ENCODE peak calls at places on chromosome 20, in four cellular contexts. H, A, Q and P are unnamed samples. For H3K9me3 and H3K4me1, the result is how much of the 10 kb centered on the place peaks cover.

GRCh38 chr20:33318096-33318429 is 35.0 kb downstream of the BPIFB1 start:
- DNase-seq in H (no peak), A (no peak), Q (no peak), P (no peak)

GRCh38 chr20:22815584-22815983 is 219.5 kb upstream of the SSTR4 start:
- DNase-seq in H (no peak), A (no peak), Q (no peak), P (no peak)

GRCh38 chr20:58513580-58514285 is 1.5 kb downstream of the APCDD1L start:
- DNase-seq in H (no peak), A (no peak), Q (no peak), P (no peak)

GRCh38 chr20:36585410-36586125 is 12.2 kb downstream of the TGIF2 start:
- DNase-seq in H (no peak), A (no peak), Q (no peak), P (peak)

GRCh38 chr20:2559641-2560040 is 23.3 kb downstream of the TMC2 start:
- DNase-seq in H (no peak), A (no peak), Q (no peak), P (no peak)

GRCh38 chr20:13546497-13547131 is 92.1 kb downstream of the TASP1 start:
- DNase-seq in H (peak), A (peak), Q (peak), P (peak)

GRCh38 chr20:53805895-53806384 is 212.3 kb upstream of the ZNF217 start:
- DNase-seq in H (peak), A (no peak), Q (no peak), P (no peak)

GRCh38 chr20:22368235-22368634 is 216.1 kb downstream of the FOXA2 start:
- DNase-seq in H (no peak), A (no peak), Q (no peak), P (no peak)

GRCh38 chr20:57432874-57433491 is 41.8 kb downstream of the RBM38 start:
- DNase-seq in H (peak), A (peak), Q (peak), P (no peak)

GRCh38 chr20:44544178-44544719 is 22.4 kb upstream of the SERINC3 start:
- DNase-seq in H (no peak), A (no peak), Q (no peak), P (no peak)

GRCh38 chr20:50136822-50137599 is 16.5 kb downstream of the PEDS1 start:
- DNase-seq in H (no peak), A (no peak), Q (no peak), P (no peak)

DNA sequence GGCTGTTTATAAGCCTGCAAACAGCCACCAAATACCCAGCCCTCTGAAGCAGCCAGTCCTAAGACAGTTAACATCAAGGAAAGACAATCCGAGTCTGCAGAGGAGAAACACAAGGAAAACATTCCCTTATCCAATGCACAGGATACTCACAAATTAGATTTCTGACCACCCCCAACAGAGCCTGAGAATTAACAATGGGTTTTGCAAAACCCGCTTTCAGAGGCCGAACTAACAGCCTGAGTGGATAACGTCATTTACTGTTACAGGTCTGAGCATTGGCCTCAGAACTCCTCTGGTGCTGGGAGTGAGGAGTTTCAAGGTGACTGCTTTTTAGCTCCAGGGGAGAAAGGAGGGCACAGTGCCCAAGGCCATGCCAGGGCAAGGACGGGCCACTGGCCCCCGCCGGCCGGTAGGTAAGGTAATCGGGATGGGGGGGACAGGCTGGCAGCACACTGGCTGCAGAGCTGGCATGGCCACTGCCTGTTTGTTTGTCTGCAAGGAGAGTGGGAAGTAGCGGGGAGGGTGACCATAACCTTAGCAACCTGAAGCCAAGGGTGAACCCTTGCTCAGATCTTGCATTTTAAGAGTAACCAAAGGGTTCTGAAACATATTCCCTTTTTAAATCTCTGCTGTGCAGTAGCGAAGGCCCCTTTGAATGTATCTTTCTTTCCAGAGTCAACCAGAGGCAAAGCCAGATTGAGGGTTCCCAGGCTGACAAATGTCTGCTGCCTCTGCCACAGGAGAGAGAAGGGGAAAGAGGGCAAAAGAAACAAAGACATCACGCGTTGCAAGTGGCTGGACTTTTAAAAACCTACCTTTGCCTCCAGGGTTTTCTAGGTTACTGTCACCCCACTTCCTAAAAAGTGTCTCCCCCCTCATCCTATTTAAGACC is 3.9 kb downstream of the ZMYND8 start:
- DNase-seq in H (peak), A (peak), Q (peak), P (peak)
- H3K4me3 ChIP-seq in H (no peak), A (peak), Q (peak), P (peak)

DNA sequence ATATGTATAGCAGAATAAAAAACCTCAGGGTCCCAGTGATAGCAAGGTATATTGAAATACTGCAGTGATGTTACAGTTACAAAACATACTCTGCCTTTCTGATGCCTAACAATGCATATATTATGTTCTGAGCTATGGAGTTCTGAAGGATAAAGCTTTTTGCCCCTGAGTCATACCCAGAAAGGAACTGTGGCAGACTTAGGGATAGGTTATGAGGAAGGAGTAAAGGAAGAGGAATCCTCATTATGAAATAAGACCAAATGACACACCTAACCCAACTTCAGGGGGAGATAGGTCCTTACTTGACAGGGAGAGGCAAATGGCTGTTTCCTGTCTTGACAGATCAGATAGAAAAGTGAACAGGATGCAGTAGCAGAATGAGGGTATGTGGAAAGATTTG is 940.6 kb upstream of the FLRT3 start:
- DNase-seq in H (no peak), A (no peak), Q (no peak), P (no peak)
- H3K9me3 ChIP-seq in H (under half), A (under half), Q (under half), P (under half)

GRCh38 chr20:17935761-17936160 is 32.8 kb downstream of the SNX5 start:
- DNase-seq in H (no peak), A (no peak), Q (no peak), P (no peak)
- H3K4me1 ChIP-seq in H (under half), A (under half), Q (under half), P (under half)

GRCh38 chr20:38271609-38272120 is 11.1 kb upstream of the KIAA1755 start:
- DNase-seq in H (no peak), A (no peak), Q (no peak), P (no peak)
- H3K4me3 ChIP-seq in H (no peak), A (no peak), Q (no peak), P (no peak)